ENCODE peak calls at places on chromosomes 4 and X, in four cellular contexts. One of them, this sample, is unnamed.
A peak's percentile ranks its signal among the peaks of the same experiment; 100 is the strongest.

GRCh38 chrX:22323541-22323940 is 50.8 kb downstream of the CBLL2 start:
- DNase-seq in NB4: no peak
- DNase-seq in progenitor cell of endocrine pancreas: no peak
- DNase-seq in keratinocyte: no peak
- DNase-seq in this sample: no peak

GRCh38 chr4:184421558-184422155 is 52.7 kb downstream of the IRF2 start:
- DNase-seq in NB4: no peak
- DNase-seq in progenitor cell of endocrine pancreas: no peak
- DNase-seq in keratinocyte: no peak
- DNase-seq in this sample: no peak

GRCh38 chr4:19497692-19498091 is 754.0 kb upstream of the SLIT2 start:
- DNase-seq in progenitor cell of endocrine pancreas: no peak
- DNase-seq in NB4: no peak
- DNase-seq in keratinocyte: no peak
- DNase-seq in this sample: no peak

GRCh38 chrX:119880076-119880475 is 8.4 kb downstream of the NDUFA1 start:
- DNase-seq in keratinocyte: no peak
- DNase-seq in NB4: no peak
- DNase-seq in progenitor cell of endocrine pancreas: no peak
- DNase-seq in this sample: no peak

GRCh38 chr4:88737304-88738015 is 39.8 kb upstream of the NAP1L5 start:
- DNase-seq in progenitor cell of endocrine pancreas: no peak
- DNase-seq in NB4: no peak
- DNase-seq in keratinocyte: no peak
- DNase-seq in this sample: peak; percentile 24

GRCh38 chr4:24656906-24657305 is 72.6 kb upstream of the DHX15 start:
- DNase-seq in keratinocyte: no peak
- DNase-seq in NB4: no peak
- DNase-seq in progenitor cell of endocrine pancreas: no peak
- DNase-seq in this sample: no peak

GRCh38 chr4:42768125-42768748 is 111.3 kb upstream of the ATP8A1 start:
- DNase-seq in keratinocyte: no peak
- DNase-seq in NB4: no peak
- DNase-seq in progenitor cell of endocrine pancreas: no peak
- DNase-seq in this sample: no peak

GRCh38 chr4:144507309-144508101 is 138.5 kb upstream of the HHIP start:
- DNase-seq in NB4: no peak
- DNase-seq in progenitor cell of endocrine pancreas: no peak
- DNase-seq in keratinocyte: no peak
- DNase-seq in this sample: no peak

GRCh38 chr4:8727546-8728510 is 135.3 kb downstream of the CPZ start:
- DNase-seq in keratinocyte: no peak
- DNase-seq in progenitor cell of endocrine pancreas: no peak
- DNase-seq in NB4: peak; percentile 49
- DNase-seq in this sample: no peak

GRCh38 chrX:44568196-44568595 is 25.5 kb upstream of the FUNDC1 start:
- DNase-seq in NB4: no peak
- DNase-seq in progenitor cell of endocrine pancreas: no peak
- DNase-seq in keratinocyte: no peak
- DNase-seq in this sample: no peak

GRCh38 chrX:19291086-19291485 is 52.6 kb upstream of the PDHA1 start:
- DNase-seq in keratinocyte: no peak
- DNase-seq in NB4: no peak
- DNase-seq in progenitor cell of endocrine pancreas: no peak
- DNase-seq in this sample: no peak

GRCh38 chr4:27764526-27764837 is 903.8 kb downstream of the STIM2 start:
- DNase-seq in progenitor cell of endocrine pancreas: no peak
- DNase-seq in keratinocyte: no peak
- DNase-seq in NB4: no peak
- DNase-seq in this sample: no peak

GRCh38 chrX:150972450-150972849 is 10.7 kb upstream of the HMGB3 start:
- DNase-seq in NB4: no peak
- DNase-seq in progenitor cell of endocrine pancreas: no peak
- DNase-seq in keratinocyte: no peak
- DNase-seq in this sample: no peak

GRCh38 chr4:139509727-139510410 is 46.1 kb downstream of the SETD7 start:
- DNase-seq in keratinocyte: no peak
- DNase-seq in progenitor cell of endocrine pancreas: no peak
- DNase-seq in NB4: peak; percentile 38
- DNase-seq in this sample: no peak

GRCh38 chrX:49860867-49861535 is 18.3 kb upstream of the USP27X start:
- DNase-seq in keratinocyte: no peak
- DNase-seq in NB4: no peak
- DNase-seq in progenitor cell of endocrine pancreas: no peak
- DNase-seq in this sample: no peak

GRCh38 chr4:183165371-183165770 is 66.3 kb downstream of the WWC2 start:
- DNase-seq in keratinocyte: no peak
- DNase-seq in NB4: no peak
- DNase-seq in progenitor cell of endocrine pancreas: no peak
- DNase-seq in this sample: no peak

GRCh38 chr4:13876151-13876550 is 248.6 kb upstream of the BOD1L1 start:
- DNase-seq in progenitor cell of endocrine pancreas: no peak
- DNase-seq in NB4: no peak
- DNase-seq in keratinocyte: no peak
- DNase-seq in this sample: no peak

GRCh38 chr4:13876940-13877339 is 249.4 kb upstream of the BOD1L1 start:
- DNase-seq in NB4: no peak
- DNase-seq in keratinocyte: no peak
- DNase-seq in progenitor cell of endocrine pancreas: no peak
- DNase-seq in this sample: no peak

GRCh38 chr4:13887010-13887409 is 259.5 kb upstream of the BOD1L1 start:
- DNase-seq in keratinocyte: no peak
- DNase-seq in progenitor cell of endocrine pancreas: no peak
- DNase-seq in NB4: no peak
- DNase-seq in this sample: no peak

DNA sequence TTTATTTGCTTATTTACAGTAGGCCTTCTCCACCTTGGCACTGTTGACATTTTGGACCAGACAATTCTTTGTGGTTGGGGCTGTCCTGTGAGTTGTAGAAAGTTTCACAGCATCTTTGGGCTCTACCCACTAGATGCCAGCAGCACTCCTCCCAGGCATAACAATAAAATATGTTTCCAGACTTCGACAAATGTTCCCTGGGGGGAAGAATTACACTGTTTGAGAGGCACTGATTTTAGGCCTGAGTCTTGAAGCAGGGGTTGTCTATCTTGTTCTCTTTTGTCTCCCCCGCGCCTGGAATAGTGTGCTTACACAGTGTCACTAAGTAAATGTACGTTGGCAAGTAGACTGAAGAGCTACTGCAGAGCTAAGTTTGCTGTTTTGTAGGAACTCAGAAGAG is 254.4 kb upstream of the BOD1L1 start:
- DNase-seq in NB4: no peak
- DNase-seq in progenitor cell of endocrine pancreas: no peak
- DNase-seq in keratinocyte: no peak
- DNase-seq in this sample: no peak
- TF ChIP-seq CTCF in NB4: no peak
- TF ChIP-seq CTCF in progenitor cell of endocrine pancreas: no peak
- TF ChIP-seq CTCF in keratinocyte: no peak
- TF ChIP-seq CTCF in this sample: no peak

DNA sequence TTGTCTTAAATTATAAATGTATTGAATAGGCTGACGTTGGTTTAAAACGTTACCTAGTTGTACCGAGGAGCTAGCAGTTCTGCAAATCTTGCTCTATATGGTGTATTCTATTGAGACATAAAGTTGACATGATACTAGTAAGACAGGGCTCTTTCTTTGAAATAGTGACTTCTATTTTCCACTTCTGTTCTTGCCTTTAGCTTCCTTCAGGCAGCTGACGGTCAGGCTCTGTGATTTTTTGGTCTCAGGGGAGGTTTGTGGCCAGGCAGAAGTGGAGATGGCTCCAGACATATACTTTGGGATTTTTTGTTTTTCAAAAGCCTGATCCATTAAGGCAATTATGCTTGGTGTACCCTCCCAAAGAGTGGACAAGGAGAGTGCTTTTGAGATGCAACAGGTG is 95.2 kb downstream of the SLC34A2 start:
- DNase-seq in NB4: no peak
- DNase-seq in keratinocyte: no peak
- DNase-seq in progenitor cell of endocrine pancreas: no peak
- DNase-seq in this sample: no peak
- TF ChIP-seq CTCF in NB4: no peak
- TF ChIP-seq CTCF in keratinocyte: no peak
- TF ChIP-seq CTCF in progenitor cell of endocrine pancreas: no peak
- TF ChIP-seq CTCF in this sample: no peak

GRCh38 chr4:84493092-84493850 is 5.8 kb downstream of the NKX6-1 start:
- DNase-seq in keratinocyte: no peak
- DNase-seq in NB4: no peak
- DNase-seq in progenitor cell of endocrine pancreas: no peak
- DNase-seq in this sample: no peak
- TF ChIP-seq CTCF in keratinocyte: no peak
- TF ChIP-seq CTCF in NB4: no peak
- TF ChIP-seq CTCF in progenitor cell of endocrine pancreas: no peak
- TF ChIP-seq CTCF in this sample: no peak

GRCh38 chrX:1558761-1559468 is 21.9 kb upstream of the P2RY8 start:
- DNase-seq in progenitor cell of endocrine pancreas: no peak
- DNase-seq in keratinocyte: no peak
- DNase-seq in NB4: no peak
- DNase-seq in this sample: no peak

GRCh38 chrX:1551959-1552546 is 15.1 kb upstream of the P2RY8 start:
- DNase-seq in keratinocyte: no peak
- DNase-seq in NB4: no peak
- DNase-seq in progenitor cell of endocrine pancreas: no peak
- DNase-seq in this sample: no peak

GRCh38 chrX:1555370-1555769 is 18.4 kb upstream of the P2RY8 start:
- DNase-seq in keratinocyte: no peak
- DNase-seq in NB4: no peak
- DNase-seq in progenitor cell of endocrine pancreas: no peak
- DNase-seq in this sample: no peak

DNA sequence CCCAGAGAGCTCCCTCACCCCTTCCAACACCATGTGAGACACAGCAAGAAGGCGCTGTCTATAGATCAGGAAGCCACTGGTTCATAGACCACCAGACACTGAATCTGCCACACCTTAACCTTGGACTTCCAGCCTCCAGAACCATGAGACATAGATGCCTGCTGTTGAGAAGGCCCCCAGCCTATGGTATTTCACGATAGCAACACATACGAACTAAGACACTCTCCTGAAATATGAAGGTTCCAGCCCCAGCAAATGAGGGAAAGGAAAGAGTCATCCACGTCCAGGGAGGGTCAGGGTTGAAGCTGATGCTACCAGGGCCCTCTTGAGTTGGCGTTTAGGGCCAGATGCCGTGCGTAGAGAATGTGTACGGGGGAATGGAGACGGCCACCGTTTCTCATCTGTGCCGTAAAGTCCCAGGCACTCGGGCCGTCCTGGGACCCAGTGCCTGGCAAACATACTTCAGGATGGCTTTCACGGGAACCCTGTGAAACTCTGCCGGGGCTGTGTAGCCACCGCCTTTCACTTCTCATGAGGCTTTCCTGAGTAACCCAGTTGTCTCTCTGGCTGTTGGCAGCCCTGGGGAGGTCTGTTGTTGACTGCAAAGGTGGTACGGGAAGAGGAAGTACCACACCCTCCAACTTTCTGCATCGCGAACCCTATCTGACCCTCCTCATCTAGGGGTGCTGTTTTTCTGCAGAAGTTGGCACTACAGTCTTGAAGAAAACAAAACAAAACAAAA is 17.7 kb upstream of the P2RY8 start:
- DNase-seq in progenitor cell of endocrine pancreas: no peak
- DNase-seq in keratinocyte: no peak
- DNase-seq in NB4: peak; percentile 39
- DNase-seq in this sample: peak; percentile 27
- TF ChIP-seq CTCF in progenitor cell of endocrine pancreas: no peak
- TF ChIP-seq CTCF in keratinocyte: no peak
- TF ChIP-seq CTCF in NB4: no peak
- TF ChIP-seq CTCF in this sample: no peak

GRCh38 chrX:40085714-40086113 is 12.0 kb downstream of the BCOR start:
- DNase-seq in progenitor cell of endocrine pancreas: no peak
- DNase-seq in NB4: no peak
- DNase-seq in keratinocyte: no peak
- DNase-seq in this sample: no peak

GRCh38 chrX:40085086-40085551 is 12.6 kb downstream of the BCOR start:
- DNase-seq in keratinocyte: no peak
- DNase-seq in NB4: no peak
- DNase-seq in progenitor cell of endocrine pancreas: no peak
- DNase-seq in this sample: no peak

GRCh38 chrX:40088299-40088625 is 9.5 kb downstream of the BCOR start:
- DNase-seq in keratinocyte: no peak
- DNase-seq in progenitor cell of endocrine pancreas: no peak
- DNase-seq in NB4: no peak
- DNase-seq in this sample: no peak

GRCh38 chrX:40087574-40088298 is 10.0 kb downstream of the BCOR start:
- DNase-seq in keratinocyte: no peak
- DNase-seq in progenitor cell of endocrine pancreas: no peak
- DNase-seq in NB4: no peak
- DNase-seq in this sample: no peak

GRCh38 chrX:40086569-40087335 is 11.0 kb downstream of the BCOR start:
- DNase-seq in progenitor cell of endocrine pancreas: no peak
- DNase-seq in NB4: no peak
- DNase-seq in keratinocyte: no peak
- DNase-seq in this sample: no peak
- TF ChIP-seq CTCF in progenitor cell of endocrine pancreas: no peak
- TF ChIP-seq CTCF in NB4: no peak
- TF ChIP-seq CTCF in keratinocyte: no peak
- TF ChIP-seq CTCF in this sample: no peak